ENCODE peak calls at places on chromosomes 13 and 19, in five cellular contexts. J is HCT116, S is A549, Y is HepG2, T is K562. V is an unnamed sample.

GRCh38 chr13:113211774-113212173 is 2.4 kb downstream of the CUL4A start:
- DNase-seq in J (no peak), T (no peak), Y (peak), S (peak), V (no peak)

GRCh38 chr19:38061294-38061693 is 154.3 kb downstream of the SIPA1L3 start:
- DNase-seq in T (no peak), J (no peak), S (peak), Y (no peak), V (peak)

GRCh38 chr19:15463865-15464371 is 426 bp downstream of the RASAL3 start:
- DNase-seq in Y (no peak), T (no peak), S (no peak), J (no peak), V (no peak)

GRCh38 chr13:34358811-34359513 is 541.0 kb downstream of the RFC3 start:
- DNase-seq in T (no peak), J (no peak), S (peak), Y (no peak), V (peak)

GRCh38 chr19:29206453-29206852 is 6.5 kb downstream of the UQCRFS1 start:
- DNase-seq in T (no peak), J (no peak), Y (no peak), S (no peak), V (no peak)

GRCh38 chr13:65499251-65499650 is 1730.9 kb downstream of the PCDH9 start:
- DNase-seq in T (no peak), Y (no peak), J (no peak), S (no peak), V (no peak)

GRCh38 chr13:23609414-23610186 is 39.4 kb downstream of the TNFRSF19 start:
- DNase-seq in S (no peak), J (no peak), Y (no peak), T (no peak), V (peak)

GRCh38 chr13:70523622-70524021 is 415.4 kb upstream of the KLHL1 start:
- DNase-seq in Y (no peak), S (no peak), T (no peak), J (no peak), V (no peak)

GRCh38 chr13:33017410-33017929 is 1.2 kb downstream of the KL start:
- DNase-seq in T (peak), J (no peak), Y (peak), S (peak), V (peak)

GRCh38 chr13:33272531-33273124 is 12.9 kb downstream of the STARD13 start:
- DNase-seq in S (no peak), Y (peak), J (no peak), T (no peak), V (no peak)

GRCh38 chr13:20101467-20102316 is 59.2 kb downstream of the GJA3 start:
- DNase-seq in J (no peak), T (no peak), Y (no peak), S (no peak), V (no peak)

GRCh38 chr19:17079710-17080440 is 4.3 kb downstream of the MYO9B start:
- DNase-seq in S (peak), J (peak), Y (peak), T (no peak), V (peak)

DNA sequence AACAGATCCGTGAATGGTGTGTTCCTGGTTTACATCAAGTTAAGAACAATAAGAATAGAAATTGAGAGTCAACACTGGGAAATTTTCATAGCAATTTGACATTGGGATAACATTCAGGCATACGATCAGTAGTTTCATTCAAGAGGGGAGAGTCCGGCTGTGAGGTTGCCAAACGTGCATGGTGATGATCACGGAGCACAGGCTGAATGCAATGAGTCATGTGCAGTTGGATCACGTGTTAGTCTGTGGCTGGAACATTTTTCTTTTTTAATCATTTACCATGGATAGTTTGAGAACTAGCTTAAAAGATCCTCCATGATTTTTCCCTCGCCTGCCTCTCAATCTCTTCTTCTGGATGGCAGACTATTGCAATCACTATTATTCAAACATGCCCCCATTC is 2.5 kb upstream of the DCT start:
- DNase-seq in T (no peak), J (no peak), Y (peak), S (peak), V (peak)
- TF ChIP-seq CEBPB in T (no peak), J (no peak), Y (no peak), S (no peak), V (no peak)

GRCh38 chr13:42490676-42491075 is 83.3 kb upstream of the TNFSF11 start:
- DNase-seq in Y (no peak), T (no peak), S (no peak), J (no peak), V (no peak)
- TF ChIP-seq CEBPB in Y (no peak), T (no peak), S (no peak), J (no peak), V (no peak)

GRCh38 chr19:55857149-55857548 is 20.8 kb downstream of the NLRP4 start:
- DNase-seq in J (no peak), S (no peak), Y (no peak), T (no peak), V (no peak)

GRCh38 chr19:55858401-55858800 is 22.1 kb downstream of the NLRP4 start:
- DNase-seq in T (no peak), J (no peak), Y (no peak), S (no peak), V (no peak)

GRCh38 chr19:55857974-55858373 is 21.6 kb downstream of the NLRP4 start:
- DNase-seq in Y (no peak), T (no peak), S (no peak), J (no peak), V (no peak)

DNA sequence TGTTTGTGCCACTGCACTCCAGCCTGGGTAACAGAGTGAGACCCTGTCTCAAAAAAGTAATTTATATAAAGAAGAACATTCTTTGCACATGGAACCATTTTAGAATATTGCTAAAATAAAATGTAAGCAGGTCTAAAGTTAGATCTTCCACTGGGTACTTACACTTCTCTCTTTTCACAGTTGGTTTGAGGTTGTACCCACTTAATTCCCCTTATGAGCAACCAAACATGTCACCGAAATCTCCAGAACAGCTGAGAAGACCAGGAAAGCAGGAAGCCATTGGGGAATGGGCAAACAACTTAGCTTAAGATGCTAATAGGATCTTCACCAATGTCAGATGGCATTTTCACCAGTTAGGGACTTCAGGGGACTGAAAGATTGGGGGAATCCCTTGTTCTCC is 18.8 kb downstream of the NLRP4 start:
- DNase-seq in J (no peak), S (no peak), Y (no peak), T (no peak), V (no peak)
- TF ChIP-seq CEBPB in J (no peak), S (no peak), Y (no peak), T (no peak), V (no peak)

GRCh38 chr13:52459668-52460067 is 4.4 kb downstream of the CKAP2 start:
- DNase-seq in S (no peak), Y (no peak), J (no peak), T (no peak), V (peak)

GRCh38 chr13:52454459-52454824 is 836 bp upstream of the CKAP2 start:
- DNase-seq in T (no peak), Y (no peak), S (peak), J (no peak), V (peak)

GRCh38 chr13:52454825-52455676 is at the start of gene CKAP2:
- DNase-seq in T (peak), Y (peak), J (peak), S (peak), V (peak)

GRCh38 chr13:52452470-52452869 is 2.0 kb upstream of the VPS36 start:
- DNase-seq in T (no peak), J (no peak), S (no peak), Y (no peak), V (no peak)

GRCh38 chr13:52455677-52456041 is 381 bp downstream of the CKAP2 start:
- DNase-seq in T (peak), Y (peak), J (peak), S (peak), V (peak)
- TF ChIP-seq CEBPB in T (no peak), Y (no peak), J (no peak), S (no peak), V (no peak)

GRCh38 chr19:2331601-2332246 is 3.2 kb downstream of the SPPL2B start:
- DNase-seq in T (no peak), Y (no peak), J (no peak), S (no peak), V (no peak)

GRCh38 chr19:2334426-2334825 is 5.9 kb downstream of the SPPL2B start:
- DNase-seq in Y (no peak), T (no peak), J (no peak), S (no peak), V (no peak)

GRCh38 chr19:2333807-2334211 is 5.3 kb downstream of the SPPL2B start:
- DNase-seq in S (no peak), T (no peak), Y (no peak), J (no peak), V (no peak)

GRCh38 chr19:2332341-2333026 is 4.0 kb downstream of the SPPL2B start:
- DNase-seq in Y (no peak), J (no peak), S (no peak), T (no peak), V (no peak)

GRCh38 chr19:2333027-2333806 is 4.7 kb downstream of the SPPL2B start:
- DNase-seq in Y (no peak), T (no peak), J (no peak), S (no peak), V (no peak)
- TF ChIP-seq CEBPB in Y (no peak), T (no peak), J (no peak), S (no peak), V (no peak)

GRCh38 chr19:51476164-51476563 is 2.2 kb upstream of the CEACAM18 start:
- DNase-seq in S (no peak), T (no peak), J (no peak), Y (no peak), V (no peak)

GRCh38 chr19:51478381-51479285 is at the start of gene CEACAM18:
- DNase-seq in S (no peak), Y (no peak), T (peak), J (no peak), V (no peak)

GRCh38 chr19:51480590-51480989 is 2.3 kb downstream of the CEACAM18 start:
- DNase-seq in J (no peak), T (peak), Y (peak), S (no peak), V (no peak)

GRCh38 chr19:51477343-51477742 is 996 bp upstream of the CEACAM18 start:
- DNase-seq in Y (no peak), S (no peak), T (no peak), J (no peak), V (no peak)

GRCh38 chr19:51479531-51480331 is 1.4 kb downstream of the CEACAM18 start:
- DNase-seq in S (no peak), Y (no peak), T (no peak), J (no peak), V (no peak)
- TF ChIP-seq CEBPB in S (no peak), Y (no peak), T (no peak), J (no peak), V (no peak)

DNA sequence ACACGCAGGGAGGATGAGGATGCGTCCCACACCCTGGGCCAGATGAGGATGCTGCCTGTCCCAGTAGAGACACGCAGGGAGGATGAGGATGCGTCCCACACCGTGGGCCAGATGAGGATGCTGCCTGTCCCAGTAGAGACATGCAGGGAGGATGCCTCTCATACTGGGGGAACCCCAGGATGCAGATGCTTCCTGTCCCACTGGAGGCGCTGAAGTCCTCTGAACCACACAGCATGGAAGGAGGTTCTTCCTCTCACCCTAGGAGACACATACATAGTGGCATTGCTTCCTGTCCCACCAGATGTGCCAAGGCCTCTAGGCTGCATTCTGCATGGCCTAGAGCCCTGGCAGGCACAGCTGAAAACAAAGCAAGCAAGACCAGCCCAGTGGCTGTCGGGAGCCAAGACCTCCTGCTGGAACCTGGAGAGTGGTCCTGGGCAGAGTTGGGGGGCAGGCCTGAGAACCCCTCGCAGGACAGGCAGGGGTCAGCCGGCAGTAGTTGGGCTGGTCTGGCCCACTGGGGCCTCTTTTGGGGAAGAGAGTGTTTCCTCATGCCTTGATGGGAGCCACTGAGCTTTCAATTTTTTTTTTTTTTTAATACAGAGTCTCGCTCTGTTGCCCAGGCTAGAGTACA is 4.3 kb downstream of the HPN start:
- DNase-seq in Y (no peak), T (peak), J (no peak), S (peak), V (peak)
- TF ChIP-seq CEBPB in Y (no peak), T (no peak), J (no peak), S (no peak), V (no peak)

DNA sequence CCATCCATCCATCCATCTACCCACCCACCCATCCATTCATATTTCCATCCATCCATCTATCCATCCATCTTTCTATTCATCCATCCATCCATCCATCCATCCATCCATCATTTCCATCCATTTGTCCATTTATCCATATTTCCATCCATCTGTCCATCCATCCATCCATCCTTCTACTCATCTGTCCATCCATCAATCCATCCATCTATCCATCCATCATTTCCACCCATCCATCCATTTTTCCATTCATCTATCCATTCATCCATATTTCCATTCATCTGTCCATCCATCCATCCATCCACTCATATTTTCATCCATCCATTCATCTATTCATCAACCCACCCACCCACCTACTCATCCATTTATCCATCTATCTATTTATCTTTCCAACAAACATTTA is 229.6 kb downstream of the TEX29 start:
- DNase-seq in Y (no peak), J (no peak), S (no peak), T (no peak), V (no peak)
- TF ChIP-seq CEBPB in Y (no peak), J (no peak), S (no peak), T (no peak), V (no peak)